ENCODE peak calls at places on chromosomes 3 and 15, in four cellular contexts. E is pulmonary artery endothelial cell; X is stimulated activated CD4-positive, alpha-beta T cell treated with anti-CD3 and anti-CD28 coated beads, TNF-alpha, amount 100 ng/mL, for 24 hours; K is GM12892. M is an unnamed sample.

GRCh38 chr15:81893182-81893833 is 152.5 kb downstream of the MEX3B start:
- DNase-seq in K (no peak), E (no peak), X (no peak), M (no peak)

GRCh38 chr3:184455991-184456390 is 76.1 kb downstream of the CHRD start:
- DNase-seq in K (no peak), X (no peak), E (no peak), M (no peak)

GRCh38 chr15:28184166-28184565 is 85.1 kb upstream of the OCA2 start:
- DNase-seq in K (no peak), E (no peak), X (no peak), M (no peak)

GRCh38 chr3:33911525-33912322 is 113.3 kb downstream of the PDCD6IP start:
- DNase-seq in X (no peak), E (no peak), K (no peak), M (peak)

GRCh38 chr3:87810427-87810826 is 248.4 kb downstream of the CGGBP1 start:
- DNase-seq in X (no peak), K (no peak), E (no peak), M (no peak)

GRCh38 chr15:78565951-78566774 is 843 bp downstream of the CHRNA5 start:
- DNase-seq in E (no peak), X (no peak), K (no peak), M (peak)

GRCh38 chr3:114721209-114721608 is 425.9 kb downstream of the ZBTB20 start:
- DNase-seq in K (no peak), E (no peak), X (no peak), M (no peak)

GRCh38 chr3:198065897-198066296 is 105.9 kb downstream of the LMLN start:
- DNase-seq in E (no peak), K (no peak), X (no peak), M (no peak)

GRCh38 chr15:101455291-101455916 is 34.1 kb downstream of the PCSK6 start:
- DNase-seq in E (no peak), K (no peak), X (no peak), M (peak)

GRCh38 chr15:25715536-25716413 is 147.4 kb downstream of the ATP10A start:
- DNase-seq in K (no peak), E (no peak), X (no peak), M (no peak)

GRCh38 chr3:149535395-149535685 is 60.8 kb downstream of the TM4SF4 start:
- DNase-seq in K (no peak), X (no peak), E (no peak), M (no peak)

GRCh38 chr3:127738192-127738840 is 65.6 kb downstream of the ABTB1 start:
- DNase-seq in K (no peak), X (no peak), E (no peak), M (no peak)

M was measured in dermis microvascular lymphatic vessel endothelial cell.